ENCODE peak calls at places on chromosomes 5 and 9, in seven cellular contexts. T is CD4-positive, CD25-positive, alpha-beta regulatory T cell; O is GM12878; G is HCT116; X is heart left ventricle; A is CD8-positive, alpha-beta T cell; J is heart right ventricle. I is an unnamed sample.
A peak's percentile ranks its signal among the peaks of the same experiment; 100 is the strongest.

GRCh38 chr9:26856413-26857032 is 36.1 kb downstream of the CAAP1 start:
- ATAC-seq in X (no peak), J (no peak), G (peak; percentile 69), O (peak; percentile 97), A (no peak), T (no peak), I (no peak)

GRCh38 chr5:171521219-171521633 is 101.8 kb downstream of the FGF18 start:
- ATAC-seq in A (no peak), G (peak; percentile 78), T (no peak), O (no peak), J (peak; percentile 10), X (peak; percentile 31), I (peak; percentile 89)

GRCh38 chr5:160843240-160843639 is 8.8 kb downstream of the ATP10B start:
- ATAC-seq in A (no peak), J (no peak), T (no peak), O (peak; percentile 99), G (no peak), X (no peak), I (no peak)

GRCh38 chr5:122415481-122416120 is 103.6 kb downstream of the SNCAIP start:
- ATAC-seq in J (peak; percentile 88), G (peak; percentile 98), A (no peak), T (no peak), O (peak; percentile 93), X (peak; percentile 95), I (peak; percentile 83)

GRCh38 chr5:172321593-172321992 is 38.0 kb upstream of the UBTD2 start:
- ATAC-seq in G (no peak), A (no peak), O (peak; percentile 51), X (no peak), T (no peak), J (no peak), I (no peak)

GRCh38 chr5:75668348-75668895 is 48.8 kb downstream of the POC5 start:
- ATAC-seq in O (peak; percentile 10), T (no peak), X (peak; percentile 57), A (no peak), J (no peak), G (no peak), I (no peak)

GRCh38 chr5:142421158-142421617 is 96.4 kb upstream of the SPRY4 start:
- ATAC-seq in O (no peak), G (no peak), X (no peak), T (no peak), J (no peak), A (no peak), I (no peak)

GRCh38 chr9:76521244-76521673 is 62.3 kb downstream of the GCNT1 start:
- ATAC-seq in X (no peak), J (no peak), A (no peak), T (no peak), O (no peak), G (no peak), I (no peak)

GRCh38 chr9:18989097-18989496 is 43.9 kb downstream of the SAXO1 start:
- ATAC-seq in J (no peak), G (no peak), A (no peak), T (no peak), O (no peak), X (no peak), I (no peak)

GRCh38 chr9:112286906-112287305 is 46.5 kb downstream of the PTBP3 start:
- ATAC-seq in T (no peak), X (no peak), J (no peak), O (no peak), G (no peak), A (no peak), I (no peak)

GRCh38 chr9:109179801-109180523 is 12.9 kb upstream of the FRRS1L start:
- ATAC-seq in O (no peak), A (no peak), G (no peak), X (peak; percentile 81), T (no peak), J (peak; percentile 70), I (no peak)

GRCh38 chr9:83701769-83702168 is 6.0 kb downstream of the UBQLN1 start:
- ATAC-seq in J (no peak), G (no peak), A (no peak), T (no peak), O (peak; percentile 26), X (no peak), I (peak; percentile 79)

GRCh38 chr5:59124983-59125960 is 542.4 kb downstream of the RAB3C start:
- ATAC-seq in X (no peak), J (no peak), A (no peak), G (no peak), O (peak; percentile 40), T (no peak), I (no peak)

GRCh38 chr5:175874462-175875139 is 3.2 kb downstream of the CPLX2 start:
- ATAC-seq in A (no peak), X (no peak), J (no peak), G (no peak), O (no peak), T (no peak), I (no peak)

GRCh38 chr5:175868996-175869638 is 2.3 kb upstream of the CPLX2 start:
- ATAC-seq in J (no peak), G (no peak), A (no peak), X (no peak), O (no peak), T (no peak), I (no peak)

GRCh38 chr5:175873090-175873454 is 1.7 kb downstream of the CPLX2 start:
- ATAC-seq in A (no peak), J (no peak), O (peak; percentile 57), X (no peak), T (no peak), G (no peak), I (no peak)

GRCh38 chr5:175870820-175871447 is 444 bp upstream of the CPLX2 start:
- ATAC-seq in O (no peak), J (no peak), A (no peak), T (no peak), G (no peak), X (no peak), I (no peak)

GRCh38 chr5:175872287-175873089 is 1.1 kb downstream of the CPLX2 start:
- ATAC-seq in A (no peak), T (no peak), O (no peak), J (no peak), X (no peak), G (no peak), I (no peak)
- H3K27me3 ChIP-seq in A (peaks cover 20% of the 10 kb centered on the region), T (peaks cover 31% of the 10 kb centered on the region), O (peaks cover 3% of the 10 kb centered on the region), J (peaks cover 79% of the 10 kb centered on the region), X (peaks cover 25% of the 10 kb centered on the region), G (no peaks in the 10 kb centered on the region), I (peaks cover 100% of the 10 kb centered on the region)

DNA sequence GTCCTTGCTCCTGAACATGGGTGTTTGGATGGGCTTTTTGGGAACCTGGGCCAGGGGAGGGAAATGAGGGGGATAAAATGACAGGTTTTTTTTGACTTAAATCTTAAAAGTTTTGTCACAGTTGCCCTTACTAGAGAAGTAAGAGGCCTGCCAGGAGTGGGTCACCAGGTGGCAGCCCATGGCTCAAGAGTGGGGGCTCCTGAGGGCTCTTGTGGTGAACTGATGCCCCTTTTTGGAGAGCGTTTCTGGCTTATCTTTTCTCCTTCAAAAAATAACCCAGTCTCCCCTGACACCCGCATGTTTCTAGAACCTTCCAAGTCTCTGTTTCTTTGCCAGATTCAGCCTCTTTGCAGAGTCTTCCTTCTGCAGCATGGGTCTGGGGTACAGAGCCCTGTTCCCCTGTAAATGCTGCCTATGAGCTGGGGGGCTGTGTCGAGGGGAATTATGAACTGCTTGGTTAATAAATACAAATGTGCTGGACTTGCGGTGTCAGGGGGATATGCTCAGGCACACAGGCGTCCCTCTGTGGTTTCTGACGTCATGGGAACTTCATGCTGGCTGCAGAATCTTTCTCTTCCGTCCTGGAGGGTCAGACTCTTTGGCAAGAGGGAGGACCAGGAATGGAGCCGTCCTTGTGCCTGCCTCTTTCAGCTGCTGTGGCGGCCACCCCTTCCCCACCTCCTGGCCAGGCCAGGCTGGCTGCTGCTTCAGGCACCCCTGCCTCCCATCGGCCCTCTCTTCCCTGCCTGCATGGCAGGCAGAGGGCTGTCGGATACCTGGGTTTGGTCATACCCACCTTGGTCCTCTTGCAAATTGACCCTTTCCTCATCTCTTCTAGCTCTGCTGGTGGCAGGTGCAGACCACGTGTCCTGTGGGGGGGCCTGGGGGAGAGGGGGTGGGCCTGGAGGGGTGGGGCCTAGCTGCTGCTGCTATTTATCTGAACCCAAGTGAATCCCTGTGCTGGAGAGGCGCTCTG is 30.1 kb downstream of the PTPA start:
- ATAC-seq in O (peak; percentile 43), G (no peak), X (peak; percentile 4), A (no peak), J (no peak), T (no peak), I (peak; percentile 10)
- H3K4me3 ChIP-seq in O (peak overlapping the region; percentile 62), G (peak overlapping the region; percentile 60), X (peak overlapping the region; percentile 62), A (peak overlapping the region; percentile 29), J (no peak overlapping the region), T (peak overlapping the region; percentile 41), I (peak overlapping the region; percentile 55)

GRCh38 chr5:483011-483410 is 40.0 kb downstream of the EXOC3 start:
- ATAC-seq in O (no peak), A (no peak), G (no peak), J (no peak), X (no peak), T (no peak), I (no peak)
- H3K27me3 ChIP-seq in O (no peaks in the 10 kb centered on the region), A (no peaks in the 10 kb centered on the region), G (no peaks in the 10 kb centered on the region), J (peaks cover 77% of the 10 kb centered on the region), X (peaks cover 33% of the 10 kb centered on the region), T (no peaks in the 10 kb centered on the region), I (peaks cover 88% of the 10 kb centered on the region)

GRCh38 chr9:14213504-14213903 is 100.4 kb downstream of the NFIB start:
- ATAC-seq in O (no peak), A (no peak), J (no peak), X (peak; percentile 18), T (no peak), G (no peak), I (peak; percentile 39)
- H3K4me3 ChIP-seq in O (no peak overlapping the region), A (no peak overlapping the region), J (no peak overlapping the region), X (no peak overlapping the region), T (no peak overlapping the region), G (no peak overlapping the region), I (no peak overlapping the region)

DNA sequence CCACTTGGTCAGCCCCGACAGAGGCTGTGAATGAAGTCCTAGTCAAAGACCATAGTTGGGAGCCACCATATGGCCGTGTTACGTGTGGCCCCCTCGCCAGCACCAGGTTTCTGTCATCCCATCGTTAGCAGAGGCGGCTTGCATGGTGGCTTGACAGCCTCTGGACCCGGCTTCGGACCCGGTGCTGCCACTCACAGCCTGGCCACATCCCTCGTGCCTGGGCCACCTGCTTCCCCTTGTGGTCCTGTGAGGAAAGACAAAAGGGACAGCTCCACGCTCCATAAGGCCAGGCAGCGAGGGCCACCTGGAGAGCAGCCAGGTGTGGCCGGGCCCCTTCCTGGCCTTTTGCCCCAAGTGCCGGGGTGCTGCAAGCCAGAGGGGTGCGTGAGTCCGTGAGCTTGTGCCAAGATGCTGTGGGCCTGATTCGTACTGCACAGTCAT is 6.2 kb downstream of the NKD2 start:
- ATAC-seq in A (no peak), G (no peak), J (no peak), T (no peak), O (no peak), X (no peak), I (no peak)
- H3K27me3 ChIP-seq in A (peaks cover 8% of the 10 kb centered on the region), G (no peaks in the 10 kb centered on the region), J (peaks cover 22% of the 10 kb centered on the region), T (no peaks in the 10 kb centered on the region), O (peaks cover 3% of the 10 kb centered on the region), X (no peaks in the 10 kb centered on the region), I (peaks cover 31% of the 10 kb centered on the region)

GRCh38 chr9:133707065-133707760 is 30.9 kb downstream of the SARDH start:
- ATAC-seq in A (no peak), X (peak; percentile 40), O (no peak), G (no peak), J (peak; percentile 47), T (no peak), I (no peak)
- H3K4me3 ChIP-seq in A (no peak overlapping the region), X (no peak overlapping the region), O (no peak overlapping the region), G (no peak overlapping the region), J (no peak overlapping the region), T (no peak overlapping the region), I (no peak overlapping the region)

GRCh38 chr9:136193127-136193890 is 11.6 kb downstream of the LHX3 start:
- ATAC-seq in X (no peak), A (no peak), J (no peak), G (no peak), O (no peak), T (no peak), I (no peak)
- H3K27me3 ChIP-seq in X (peaks cover 71% of the 10 kb centered on the region), A (peaks cover 6% of the 10 kb centered on the region), J (peaks cover 100% of the 10 kb centered on the region), G (no peaks in the 10 kb centered on the region), O (peaks cover 6% of the 10 kb centered on the region), T (peaks cover 4% of the 10 kb centered on the region), I (peaks cover 100% of the 10 kb centered on the region)